ENCODE peak calls at places on chromosomes 2 and 18, in four cellular contexts. G is sigmoid colon, X is breast epithelium, U is A549. Y is an unnamed sample. For H3K4me1, the result is how much of the 10 kb centered on the place peaks cover.

GRCh38 chr2:179974743-179975142 is 32.4 kb downstream of the CWC22 start:
- DNase-seq in X (no peak), U (no peak), G (no peak), Y (no peak)

GRCh38 chr2:165794520-165794882 is 454 bp upstream of the GALNT3 start:
- DNase-seq in U (no peak), G (peak), X (peak), Y (no peak)

GRCh38 chr2:168180483-168180882 is 66.9 kb downstream of the STK39 start:
- DNase-seq in G (no peak), U (no peak), X (no peak), Y (no peak)

GRCh38 chr2:77228379-77228778 is 293.8 kb downstream of the LRRTM4 start:
- DNase-seq in U (no peak), G (no peak), X (no peak), Y (no peak)

GRCh38 chr2:118982039-118982438 is 40.0 kb downstream of the MARCO start:
- DNase-seq in U (no peak), G (no peak), X (no peak), Y (peak)

GRCh38 chr2:238949710-238950345 is 101.9 kb downstream of the TWIST2 start:
- DNase-seq in U (no peak), G (peak), X (no peak), Y (peak)

GRCh38 chr2:32947076-32947483 is 327 bp downstream of the LTBP1 start:
- DNase-seq in G (no peak), X (no peak), U (peak), Y (peak)

GRCh38 chr18:7158201-7158600 is 40.6 kb upstream of the LAMA1 start:
- DNase-seq in G (peak), X (no peak), U (no peak), Y (no peak)

GRCh38 chr2:187614756-187615155 is 60.5 kb upstream of the TFPI start:
- DNase-seq in G (no peak), X (no peak), U (no peak), Y (no peak)

GRCh38 chr2:138760693-138761092 is 19.5 kb downstream of the NXPH2 start:
- DNase-seq in X (no peak), G (no peak), U (no peak), Y (no peak)

GRCh38 chr18:3186678-3187658 is 32.8 kb downstream of the MYOM1 start:
- DNase-seq in U (no peak), X (no peak), G (no peak), Y (no peak)

GRCh38 chr2:106165064-106165463 is 29.0 kb downstream of the UXS1 start:
- DNase-seq in G (no peak), U (no peak), X (no peak), Y (no peak)

GRCh38 chr2:1754046-1754445 is 9.7 kb upstream of the PXDN start:
- DNase-seq in G (no peak), U (no peak), X (no peak), Y (no peak)

GRCh38 chr2:21633531-21634310 is 510.0 kb downstream of the TDRD15 start:
- DNase-seq in U (no peak), G (no peak), X (no peak), Y (no peak)

GRCh38 chr2:177970670-177971454 is 101.7 kb downstream of the PDE11A start:
- DNase-seq in U (no peak), G (no peak), X (no peak), Y (no peak)

GRCh38 chr2:75954761-75955160 is 244.0 kb upstream of the GCFC2 start:
- DNase-seq in U (no peak), G (no peak), X (no peak), Y (no peak)

GRCh38 chr2:8515864-8516533 is 165.9 kb upstream of the ID2 start:
- DNase-seq in U (no peak), G (no peak), X (no peak), Y (no peak)

GRCh38 chr2:44959855-44960254 is 18.4 kb downstream of the SIX3 start:
- DNase-seq in U (no peak), X (no peak), G (no peak), Y (no peak)

GRCh38 chr2:95024960-95025405 is 525 bp upstream of the MAL start:
- DNase-seq in X (no peak), U (no peak), G (no peak), Y (no peak)

GRCh38 chr2:101638156-101638809 is 59.2 kb upstream of the MAP4K4 start:
- DNase-seq in X (no peak), G (no peak), U (no peak), Y (no peak)

GRCh38 chr18:27583466-27583865 is 398.4 kb upstream of the CHST9 start:
- DNase-seq in U (no peak), X (no peak), G (no peak), Y (no peak)

GRCh38 chr18:47798366-47798765 is 132.1 kb downstream of the SMAD2 start:
- DNase-seq in X (no peak), G (no peak), U (no peak), Y (no peak)

GRCh38 chr2:241546771-241547498 is 11.6 kb upstream of the BOK start:
- DNase-seq in G (no peak), U (no peak), X (no peak), Y (no peak)

GRCh38 chr2:68469935-68470334 is 2.5 kb downstream of the APLF start:
- DNase-seq in X (no peak), U (no peak), G (no peak), Y (no peak)

GRCh38 chr2:96875498-96876035 is 5.7 kb upstream of the SEMA4C start:
- DNase-seq in G (no peak), U (no peak), X (no peak), Y (no peak)

GRCh38 chr2:45458909-45459563 is 152.0 kb downstream of the SRBD1 start:
- DNase-seq in U (peak), G (no peak), X (no peak), Y (no peak)

GRCh38 chr2:201781583-201782051 is 884 bp upstream of the ALS2 start:
- DNase-seq in U (peak), G (peak), X (no peak), Y (peak)

GRCh38 chr2:159574246-159574645 is 42.1 kb downstream of the BAZ2B start:
- DNase-seq in X (no peak), G (no peak), U (no peak), Y (no peak)

GRCh38 chr2:100321181-100321880 is 970 bp downstream of the LONRF2 start:
- DNase-seq in G (no peak), U (peak), X (peak), Y (no peak)

GRCh38 chr2:152448621-152449020 is 113.6 kb downstream of the FMNL2 start:
- DNase-seq in G (no peak), X (no peak), U (no peak), Y (no peak)

GRCh38 chr18:10453885-10454772 is at the start of gene APCDD1:
- DNase-seq in U (peak), X (peak), G (peak), Y (no peak)

GRCh38 chr2:30361751-30362394 is 85.2 kb upstream of the LCLAT1 start:
- DNase-seq in X (no peak), G (no peak), U (no peak), Y (no peak)

GRCh38 chr2:161586517-161587167 is 37.6 kb upstream of the SLC4A10 start:
- DNase-seq in U (peak), G (no peak), X (no peak), Y (no peak)

GRCh38 chr18:29164993-29165599 is 988.2 kb upstream of the CDH2 start:
- DNase-seq in U (peak), X (no peak), G (no peak), Y (no peak)

DNA sequence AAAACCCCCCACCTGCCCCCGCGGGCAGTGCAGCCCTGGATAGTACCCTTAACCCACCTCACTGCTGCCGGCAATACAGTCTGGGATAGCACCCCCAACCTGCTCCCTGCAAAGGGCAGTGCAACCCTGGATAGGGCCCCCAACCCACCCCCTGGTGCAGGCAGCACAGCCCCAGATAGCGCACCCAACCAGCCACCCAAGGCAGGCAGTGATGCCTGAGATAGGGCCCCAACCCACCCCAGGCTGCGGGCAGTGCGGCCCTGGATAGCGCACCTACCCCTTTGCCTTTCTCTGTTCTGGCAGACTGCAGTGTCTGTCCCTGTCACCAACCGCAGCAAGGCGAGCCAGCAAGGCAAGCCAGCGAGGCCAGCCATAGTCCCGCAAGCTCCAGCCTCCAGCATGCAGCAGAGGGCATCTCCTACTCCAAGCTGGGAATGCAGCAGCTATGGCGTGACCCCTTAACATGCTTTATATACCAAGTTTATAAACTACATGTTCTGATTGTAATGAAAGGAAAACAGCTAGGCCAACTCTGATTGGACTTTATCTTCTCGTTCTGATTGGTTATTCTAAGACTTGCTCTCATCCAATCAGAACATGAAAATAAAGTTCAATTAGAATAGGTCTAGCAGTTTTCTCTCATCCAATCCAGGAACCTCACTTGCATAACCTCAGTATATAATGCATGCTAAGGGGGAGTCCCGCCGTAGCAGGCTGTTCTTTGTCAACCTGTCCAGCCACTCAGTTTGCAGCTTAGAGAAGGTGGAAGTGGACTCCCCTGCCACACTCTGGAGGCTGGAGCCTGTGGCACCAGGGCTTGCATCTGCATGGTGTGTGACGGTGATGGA is 34.1 kb upstream of the ANKRD62 start:
- DNase-seq in X (no peak), G (no peak), U (no peak), Y (no peak)
- TF ChIP-seq POLR2A in X (no peak), G (no peak), U (no peak), Y (no peak)

DNA sequence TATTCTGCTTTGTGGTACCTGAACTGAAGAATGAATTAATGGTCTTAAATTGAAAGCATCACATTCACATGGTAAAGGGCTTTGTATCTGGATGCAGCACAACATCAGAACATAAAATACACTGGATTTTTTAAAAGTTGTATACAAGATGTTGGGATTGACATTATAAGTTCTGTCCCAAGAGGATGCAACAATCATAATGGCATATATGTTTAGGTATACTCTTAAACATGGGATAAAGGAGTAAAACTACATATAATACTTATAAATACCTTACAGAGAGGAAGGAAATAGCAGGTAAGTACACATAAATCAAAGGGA is 171.9 kb downstream of the THADA start:
- DNase-seq in U (no peak), G (no peak), X (no peak), Y (no peak)
- H3K4me1 ChIP-seq in U (half or more), G (half or more), X (under half), Y (half or more)

DNA sequence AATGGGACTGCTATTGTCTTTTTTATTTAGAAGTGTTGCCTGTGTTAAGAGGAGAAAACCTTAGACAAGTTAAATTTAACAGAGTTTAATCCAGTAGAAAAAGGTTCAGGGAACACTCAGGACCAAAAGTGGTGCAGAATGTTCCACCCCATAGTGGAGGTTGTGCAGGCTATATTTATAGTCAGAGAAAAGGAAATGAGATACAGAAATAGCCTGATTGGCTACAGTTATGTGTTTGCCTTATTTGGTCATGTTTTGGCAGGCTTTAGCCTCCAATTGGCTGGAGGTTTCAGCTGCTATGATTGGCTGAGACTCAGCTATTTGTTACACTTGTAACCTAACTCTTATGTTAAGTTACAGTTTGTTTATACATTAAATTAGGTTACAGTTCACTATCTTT is 4.1 kb downstream of the STAMBP start:
- DNase-seq in G (no peak), U (no peak), X (no peak), Y (no peak)
- TF ChIP-seq POLR2A in G (no peak), U (no peak), X (no peak), Y (no peak)

GRCh38 chr2:64399521-64399920 is 54.4 kb upstream of the LGALSL start:
- DNase-seq in X (no peak), U (no peak), G (no peak), Y (peak)
- H3K4me1 ChIP-seq in X (under half), U (under half), G (under half), Y (under half)

DNA sequence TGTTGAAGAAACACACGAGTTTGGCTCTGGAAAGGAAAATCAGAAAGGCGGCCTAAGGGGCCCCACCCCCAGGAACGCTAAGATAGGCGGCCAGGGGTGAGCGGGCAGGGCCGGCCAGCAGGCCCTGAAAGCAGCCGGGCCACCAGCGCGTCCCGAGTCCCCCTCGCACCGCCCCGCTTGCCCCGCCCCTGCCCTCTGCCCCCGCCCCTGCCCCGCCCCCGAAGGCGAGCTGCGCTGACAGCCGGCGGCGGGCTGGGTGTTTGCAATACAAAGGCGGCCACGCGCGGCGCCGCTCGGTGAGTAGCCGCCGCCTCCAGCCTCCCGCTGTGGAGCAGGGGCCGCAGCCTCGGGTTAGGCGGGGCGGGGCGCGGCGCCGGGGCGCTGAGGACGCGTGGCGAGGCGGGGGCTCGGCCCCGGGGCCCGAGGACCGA is at the start of gene LPIN1:
- DNase-seq in U (peak), G (peak), X (peak), Y (peak)
- TF ChIP-seq POLR2A in U (peak), G (no peak), X (no peak), Y (peak)

DNA sequence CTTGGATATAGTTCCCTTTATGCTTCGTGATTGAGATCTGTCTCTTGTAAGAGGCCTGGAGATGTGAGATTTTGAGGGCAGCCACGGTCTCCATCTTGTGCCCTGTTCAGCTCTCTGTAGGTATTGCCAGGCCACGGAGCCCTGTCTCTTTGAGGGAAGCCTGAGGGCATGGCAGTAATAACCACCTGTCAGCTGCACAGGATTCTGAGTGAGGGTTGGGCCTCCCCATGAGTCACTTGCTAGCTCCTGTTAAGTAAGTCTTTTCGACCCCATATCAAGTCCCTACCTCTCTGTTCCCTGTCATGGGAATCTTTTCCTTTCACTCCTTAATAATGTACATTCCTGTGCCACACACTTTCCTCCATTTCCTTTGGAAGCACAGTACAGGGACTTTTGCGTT is 20.4 kb downstream of the LYPD6B start:
- DNase-seq in G (no peak), U (no peak), X (no peak), Y (no peak)
- H3K4me1 ChIP-seq in G (under half), U (under half), X (under half), Y (under half)

DNA sequence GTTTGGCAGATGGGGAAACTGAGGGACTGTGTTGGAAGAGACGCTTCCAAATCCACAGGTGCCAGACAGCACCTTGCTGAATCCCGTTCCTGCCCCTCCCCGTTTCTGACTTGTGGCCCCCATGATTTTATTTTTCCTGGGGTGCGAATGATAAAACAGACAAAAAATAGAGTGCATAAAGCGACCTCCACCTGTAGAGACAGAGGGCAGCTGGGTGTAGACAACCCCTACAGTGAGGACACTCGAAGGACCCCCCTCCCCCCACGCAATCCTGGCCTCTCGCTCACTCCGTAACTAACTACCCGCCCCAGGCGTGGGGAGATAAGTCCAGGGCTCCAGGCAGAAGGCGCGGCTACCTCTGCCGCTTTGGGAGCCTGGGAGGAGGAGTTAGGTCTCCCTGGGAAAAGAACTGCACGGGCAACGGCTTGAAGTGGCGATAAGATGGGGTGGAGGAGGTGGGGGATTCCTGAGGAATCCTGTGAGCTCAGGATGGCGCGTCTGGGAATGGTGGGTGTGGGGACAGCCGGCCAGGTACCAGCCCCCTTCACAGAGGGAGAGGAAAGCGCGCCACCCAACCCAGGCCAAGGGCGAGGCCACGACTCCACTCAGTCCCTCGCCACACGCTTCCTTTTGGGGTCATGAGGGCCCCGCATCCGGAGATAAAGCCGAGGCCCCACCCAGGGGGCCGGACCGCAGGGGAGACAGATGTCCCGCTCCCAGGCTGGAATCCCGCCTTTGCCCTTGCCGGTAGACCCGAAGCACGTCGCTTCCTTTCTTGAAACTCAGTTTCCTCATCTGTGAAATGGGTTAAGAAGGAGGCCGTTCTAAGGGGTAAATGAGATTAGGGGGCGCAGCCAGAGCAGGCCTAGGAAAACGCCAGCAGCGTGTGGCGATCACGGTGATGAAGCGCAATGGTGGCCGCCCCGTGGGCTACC is 1.9 kb upstream of the CTDSP1 start:
- DNase-seq in X (no peak), U (peak), G (peak), Y (no peak)
- TF ChIP-seq POLR2A in X (peak), U (peak), G (peak), Y (peak)